ENCODE peak calls at places on chromosomes 16 and 17, in seven cellular contexts. P is K562, I is HCT116, F is H1, M is T47D, H is SK-N-SH, K is GM12878. R is an unnamed sample.

GRCh38 chr16:71340406-71340805 is 18.1 kb upstream of the CALB2 start:
- DNase-seq in P (no peak), I (no peak), F (no peak), M (no peak), H (no peak), K (no peak), R (no peak)

GRCh38 chr17:32927724-32928526 is at the start of gene TMEM98:
- DNase-seq in P (peak), I (no peak), F (no peak), M (no peak), H (peak), K (no peak), R (no peak)

GRCh38 chr16:56610609-56611111 is 2.3 kb downstream of the MT2A start:
- DNase-seq in P (no peak), I (no peak), F (no peak), M (no peak), H (no peak), K (no peak), R (no peak)

GRCh38 chr16:46986438-46986837 is 13.0 kb upstream of the DNAJA2 start:
- DNase-seq in P (no peak), I (no peak), F (no peak), M (no peak), H (peak), K (no peak), R (no peak)

GRCh38 chr16:28218109-28218508 is 6.3 kb upstream of the XPO6 start:
- DNase-seq in P (peak), I (peak), F (no peak), M (peak), H (no peak), K (no peak), R (peak)

GRCh38 chr16:4882633-4883285 is 35.5 kb downstream of the UBN1 start:
- DNase-seq in P (peak), I (peak), F (no peak), M (peak), H (peak), K (no peak), R (no peak)

GRCh38 chr16:79316004-79316458 is 284.5 kb downstream of the MAF start:
- DNase-seq in P (no peak), I (no peak), F (no peak), M (no peak), H (no peak), K (peak), R (no peak)

GRCh38 chr16:88508868-88509748 is 56.0 kb downstream of the ZFPM1 start:
- DNase-seq in P (peak), I (no peak), F (no peak), M (peak), H (no peak), K (no peak), R (peak)

GRCh38 chr17:69882281-69882680 is 192.7 kb upstream of the KCNJ16 start:
- DNase-seq in P (no peak), I (no peak), F (no peak), M (no peak), H (no peak), K (no peak), R (no peak)

GRCh38 chr17:61248399-61248798 is 151.2 kb upstream of the TBX2 start:
- DNase-seq in P (no peak), I (no peak), F (no peak), M (no peak), H (peak), K (no peak), R (peak)

GRCh38 chr16:49754495-49755290 is 101.2 kb downstream of the ZNF423 start:
- DNase-seq in P (no peak), I (no peak), F (peak), M (no peak), H (peak), K (no peak), R (no peak)

GRCh38 chr17:8799001-8799850 is at the start of gene MFSD6L:
- DNase-seq in P (no peak), I (no peak), F (peak), M (peak), H (no peak), K (no peak), R (no peak)

GRCh38 chr17:18069101-18069500 is 18.6 kb upstream of the DRG2 start:
- DNase-seq in P (no peak), I (peak), F (no peak), M (no peak), H (no peak), K (no peak), R (no peak)

GRCh38 chr16:89863741-89864391 is 9.5 kb upstream of the TCF25 start:
- DNase-seq in P (no peak), I (no peak), F (no peak), M (peak), H (no peak), K (peak), R (no peak)

GRCh38 chr16:47058295-47059086 is 85.0 kb upstream of the DNAJA2 start:
- DNase-seq in P (no peak), I (no peak), F (no peak), M (no peak), H (no peak), K (no peak), R (peak)

GRCh38 chr17:79566251-79566955 is 44.4 kb downstream of the RBFOX3 start:
- DNase-seq in P (no peak), I (no peak), F (no peak), M (no peak), H (no peak), K (no peak), R (no peak)

GRCh38 chr17:29151567-29151966 is 28.6 kb downstream of the MYO18A start:
- DNase-seq in P (peak), I (peak), F (no peak), M (peak), H (no peak), K (no peak), R (peak)

DNA sequence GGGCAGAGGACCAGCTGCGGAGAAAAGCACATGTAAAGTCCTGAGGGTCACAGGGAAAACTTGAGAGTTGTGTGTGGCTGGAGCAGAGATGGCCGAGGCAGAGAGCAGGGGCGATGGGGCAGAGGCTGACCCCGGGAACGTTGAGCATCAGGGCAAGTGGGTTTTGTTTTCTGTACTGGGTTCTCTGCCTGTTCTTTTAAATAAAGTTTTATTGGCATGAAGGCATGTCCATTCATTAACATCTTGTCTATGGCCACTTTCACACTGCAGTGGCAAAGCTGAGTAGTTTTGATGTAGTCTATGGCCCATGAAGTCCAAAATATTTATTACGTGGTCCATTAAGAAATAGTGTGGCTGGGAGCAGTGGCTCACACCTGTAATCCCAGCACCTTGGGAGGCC is 64.4 kb downstream of the ABCC1 start:
- DNase-seq in P (no peak), I (no peak), F (no peak), M (no peak), H (no peak), K (no peak), R (no peak)
- TF ChIP-seq JUND in P (no peak), I (no peak), F (no peak), M (no peak), H (no peak), K (no peak), R (no peak)

GRCh38 chr17:67364847-67365761 is 1.3 kb downstream of the PSMD12 start:
- DNase-seq in P (peak), I (no peak), F (no peak), M (no peak), H (no peak), K (no peak), R (no peak)
- TF ChIP-seq JUND in P (no peak), I (no peak), F (no peak), M (no peak), H (no peak), K (no peak), R (no peak)

GRCh38 chr16:10077861-10078260 is 104.4 kb downstream of the GRIN2A start:
- DNase-seq in P (no peak), I (no peak), F (no peak), M (no peak), H (no peak), K (no peak), R (no peak)

GRCh38 chr16:10078541-10078949 is 103.7 kb downstream of the GRIN2A start:
- DNase-seq in P (no peak), I (no peak), F (peak), M (no peak), H (peak), K (no peak), R (peak)

GRCh38 chr16:10081201-10081940 is 100.9 kb downstream of the GRIN2A start:
- DNase-seq in P (no peak), I (no peak), F (no peak), M (no peak), H (no peak), K (no peak), R (no peak)

GRCh38 chr16:10083301-10083700 is 98.9 kb downstream of the GRIN2A start:
- DNase-seq in P (no peak), I (no peak), F (no peak), M (no peak), H (no peak), K (no peak), R (no peak)

DNA sequence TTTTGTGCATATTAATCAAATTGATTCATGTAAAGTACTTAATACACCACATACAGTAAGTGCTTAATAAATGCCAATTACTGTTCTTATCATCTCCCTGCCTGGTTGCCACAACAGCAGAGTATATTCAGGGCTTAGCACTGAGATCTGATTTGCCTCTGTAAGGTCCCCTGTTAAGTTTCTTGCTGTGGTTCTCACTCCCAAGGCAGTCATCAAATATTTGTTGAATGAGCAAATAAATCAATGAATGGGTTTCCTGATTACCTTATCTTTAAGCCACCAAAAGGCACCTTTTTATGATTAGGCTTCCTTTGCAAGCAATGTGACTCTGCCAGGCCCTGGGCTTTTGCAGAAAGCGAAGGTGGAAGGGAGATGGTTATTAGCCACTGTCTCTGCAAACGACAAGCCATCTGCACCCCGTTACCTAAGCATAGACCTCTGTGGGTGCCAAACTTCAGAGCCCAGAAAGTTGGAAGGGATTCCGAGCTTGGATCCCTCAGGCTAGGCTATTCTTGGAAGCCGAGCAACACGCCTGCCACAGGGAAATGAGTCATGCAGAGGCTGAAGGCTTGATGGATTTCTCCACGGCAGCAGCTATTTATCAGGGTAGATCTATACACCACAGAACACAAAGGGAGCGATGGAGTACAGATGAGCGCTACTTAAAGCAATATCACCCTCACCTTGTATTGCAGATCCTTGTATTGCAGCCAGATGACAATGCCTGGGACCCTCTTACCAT is 102.0 kb downstream of the GRIN2A start:
- DNase-seq in P (peak), I (peak), F (no peak), M (peak), H (peak), K (no peak), R (no peak)
- TF ChIP-seq JUND in P (peak), I (peak), F (no peak), M (no peak), H (no peak), K (no peak), R (no peak)

GRCh38 chr17:64401941-64402340 is 11.3 kb upstream of the PECAM1 start:
- DNase-seq in P (no peak), I (no peak), F (no peak), M (no peak), H (no peak), K (no peak), R (no peak)
- TF ChIP-seq JUND in P (no peak), I (no peak), F (no peak), M (no peak), H (no peak), K (no peak), R (no peak)

GRCh38 chr16:84344781-84345180 is 23.6 kb upstream of the ATP2C2 start:
- DNase-seq in P (no peak), I (no peak), F (no peak), M (no peak), H (no peak), K (no peak), R (no peak)

GRCh38 chr16:84341533-84342295 is 26.6 kb upstream of the ATP2C2 start:
- DNase-seq in P (no peak), I (no peak), F (no peak), M (no peak), H (no peak), K (no peak), R (no peak)

GRCh38 chr16:84339316-84339715 is 29.0 kb upstream of the ATP2C2 start:
- DNase-seq in P (no peak), I (no peak), F (no peak), M (no peak), H (no peak), K (no peak), R (no peak)

GRCh38 chr16:84339766-84340165 is 28.6 kb upstream of the ATP2C2 start:
- DNase-seq in P (no peak), I (no peak), F (no peak), M (no peak), H (no peak), K (no peak), R (no peak)

DNA sequence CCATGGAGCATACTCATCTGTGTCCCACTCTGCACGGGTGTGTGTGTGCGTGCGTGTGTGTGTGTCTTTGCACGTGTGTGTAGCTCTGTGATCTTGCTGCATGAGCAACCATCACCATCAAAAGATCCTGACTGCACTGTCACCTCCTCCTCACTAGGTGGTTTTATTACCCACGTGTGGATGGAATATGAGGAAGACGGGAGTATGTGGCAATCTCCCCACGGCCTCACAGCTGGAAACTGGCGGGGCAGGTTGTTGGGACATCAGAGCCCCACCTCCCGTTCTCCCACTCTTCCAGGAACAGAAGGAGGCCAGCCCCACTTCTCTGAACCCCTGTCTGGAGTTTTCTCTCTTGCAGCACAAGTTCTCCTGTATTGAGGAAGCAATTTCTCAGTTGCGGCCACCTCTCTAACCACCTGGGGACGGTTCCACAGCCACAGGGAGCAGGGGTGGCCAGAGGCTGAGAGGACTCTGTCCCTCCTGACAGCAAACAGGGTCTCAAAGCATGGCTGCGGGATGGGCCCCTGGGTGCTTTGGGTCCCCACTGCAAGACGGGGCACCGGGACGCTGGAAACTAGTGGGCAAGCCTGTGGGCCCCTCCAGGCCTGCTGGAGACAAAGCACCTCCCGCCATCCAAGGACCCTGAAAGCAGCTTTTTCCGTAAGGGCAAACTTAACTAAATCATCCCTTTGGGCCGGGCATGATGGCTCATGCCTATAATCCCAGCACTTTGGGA is 27.9 kb upstream of the ATP2C2 start:
- DNase-seq in P (no peak), I (no peak), F (no peak), M (peak), H (no peak), K (no peak), R (no peak)
- TF ChIP-seq JUND in P (no peak), I (no peak), F (no peak), M (no peak), H (no peak), K (no peak), R (no peak)

DNA sequence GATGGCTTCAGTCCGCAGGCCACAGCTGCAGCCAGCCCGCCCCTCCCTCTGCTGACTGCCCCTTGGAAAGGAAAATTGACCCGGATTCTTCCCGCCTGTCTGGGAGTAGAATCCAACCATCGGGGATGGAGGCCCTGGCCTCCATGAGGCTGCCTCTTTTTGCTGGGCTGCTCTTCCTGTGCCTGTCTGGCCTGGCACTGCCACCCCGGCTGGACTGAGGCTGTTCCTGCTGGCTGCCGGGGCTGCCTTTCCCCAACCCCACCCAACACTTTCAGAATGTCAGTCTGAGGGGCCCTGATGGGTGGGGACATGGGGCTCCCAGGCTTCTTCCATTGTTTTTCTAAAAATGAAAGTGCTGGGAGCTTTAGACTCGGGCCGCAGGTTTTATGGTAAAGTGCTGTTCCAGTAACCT is 7.3 kb downstream of the BAHCC1 start:
- DNase-seq in P (no peak), I (no peak), F (no peak), M (no peak), H (no peak), K (no peak), R (no peak)
- TF ChIP-seq JUND in P (no peak), I (no peak), F (no peak), M (no peak), H (no peak), K (no peak), R (no peak)

GRCh38 chr16:2842340-2843000 is 12.4 kb downstream of the ZG16B start:
- DNase-seq in P (peak), I (peak), F (no peak), M (no peak), H (peak), K (no peak), R (no peak)
- TF ChIP-seq JUND in P (no peak), I (no peak), F (peak), M (no peak), H (no peak), K (no peak), R (no peak)

DNA sequence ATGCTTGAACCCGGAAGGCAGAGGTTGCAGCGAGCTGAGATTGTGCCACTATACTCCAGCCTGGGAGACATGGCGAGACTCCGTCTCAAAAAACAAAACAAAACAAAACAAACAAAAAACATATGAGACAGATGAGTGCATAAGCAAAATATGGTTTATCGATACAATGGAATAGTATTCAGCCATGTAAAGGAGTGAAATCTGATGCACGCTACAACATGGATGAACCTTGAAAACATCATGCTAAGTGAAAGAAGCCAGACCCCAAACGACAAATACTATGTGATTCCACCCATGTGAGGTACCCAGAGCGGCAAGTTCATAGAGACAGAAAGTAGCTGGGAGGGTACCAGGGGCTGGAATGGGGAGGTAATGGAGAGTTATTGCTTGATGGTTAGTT is 6.8 kb downstream of the PLCD3 start:
- DNase-seq in P (no peak), I (no peak), F (no peak), M (no peak), H (no peak), K (no peak), R (no peak)
- TF ChIP-seq JUND in P (no peak), I (no peak), F (no peak), M (no peak), H (no peak), K (no peak), R (no peak)

GRCh38 chr16:3101018-3101840 is 2.1 kb upstream of the ZSCAN10 start:
- DNase-seq in P (peak), I (no peak), F (no peak), M (peak), H (peak), K (no peak), R (peak)
- TF ChIP-seq JUND in P (no peak), I (no peak), F (peak), M (no peak), H (no peak), K (no peak), R (no peak)